ENCODE peak calls at places on chromosomes 6 and 20, in nine cellular contexts. W, G, F, K, O, U, R, J and C are unnamed samples.

GRCh38 chr6:52180787-52181558 is 5.2 kb upstream of the IL17A start:
- DNase-seq in G (no peak), J (no peak), U (no peak), K (no peak), O (no peak), W (no peak), R (no peak), F (no peak), C (no peak)

GRCh38 chr20:44705364-44706094 is 9.6 kb upstream of the CCN5 start:
- DNase-seq in F (no peak), R (no peak), W (no peak), U (no peak), O (no peak), K (peak; percentile 51), G (no peak), J (no peak), C (no peak)

GRCh38 chr6:22036267-22036666 is 260.6 kb downstream of the PRL start:
- DNase-seq in J (peak; percentile 83), G (no peak), W (peak; percentile 86), K (no peak), U (no peak), R (no peak), O (peak; percentile 36), F (no peak), C (no peak)

GRCh38 chr6:25691885-25692284 is 39.9 kb downstream of the SCGN start:
- DNase-seq in W (no peak), U (no peak), J (no peak), F (no peak), G (no peak), O (no peak), R (no peak), K (no peak), C (no peak)

GRCh38 chr6:135703621-135704020 is 147.9 kb upstream of the PDE7B start:
- DNase-seq in J (no peak), U (no peak), F (no peak), W (no peak), O (no peak), K (no peak), G (no peak), R (no peak), C (no peak)

GRCh38 chr6:120648713-120649112 is 685.6 kb downstream of the TBC1D32 start:
- DNase-seq in O (no peak), U (no peak), J (peak; percentile 86), R (no peak), W (no peak), K (no peak), F (no peak), G (no peak), C (no peak)

GRCh38 chr20:37378785-37379598 is 33.1 kb downstream of the SRC start:
- DNase-seq in U (no peak), K (peak; percentile 52), J (peak; percentile 36), O (peak; percentile 61), W (peak; percentile 51), F (peak; percentile 57), G (no peak), R (no peak), C (no peak)

GRCh38 chr6:112409311-112409710 is 62.2 kb downstream of the RFPL4B start:
- DNase-seq in W (no peak), G (no peak), U (no peak), J (no peak), R (no peak), K (no peak), F (no peak), O (no peak), C (no peak)

GRCh38 chr6:128491643-128492206 is 28.7 kb downstream of the PTPRK start:
- DNase-seq in G (no peak), W (peak; percentile 84), U (no peak), K (no peak), F (no peak), O (no peak), J (peak; percentile 73), R (peak; percentile 38), C (peak; percentile 61)

GRCh38 chr6:158066161-158066781 is 84.6 kb downstream of the SYNJ2 start:
- DNase-seq in O (no peak), G (no peak), F (no peak), K (no peak), J (no peak), R (no peak), U (no peak), W (no peak), C (no peak)

GRCh38 chr6:132736239-132736638 is 21.5 kb downstream of the VNN2 start:
- DNase-seq in W (no peak), F (no peak), U (no peak), R (no peak), G (no peak), K (no peak), J (peak; percentile 91), O (no peak), C (no peak)

GRCh38 chr6:132733814-132734213 is 20.0 kb upstream of the VNN1 start:
- DNase-seq in O (no peak), K (no peak), U (no peak), G (no peak), J (peak; percentile 69), F (no peak), W (no peak), R (no peak), C (no peak)

GRCh38 chr6:132733288-132733687 is 19.4 kb upstream of the VNN1 start:
- DNase-seq in R (no peak), W (no peak), O (no peak), K (no peak), G (no peak), U (no peak), F (no peak), J (no peak), C (no peak)

GRCh38 chr6:132731086-132731485 is 17.2 kb upstream of the VNN1 start:
- DNase-seq in F (no peak), W (peak; percentile 10), G (no peak), J (peak; percentile 45), R (no peak), O (no peak), K (no peak), U (no peak), C (no peak)

DNA sequence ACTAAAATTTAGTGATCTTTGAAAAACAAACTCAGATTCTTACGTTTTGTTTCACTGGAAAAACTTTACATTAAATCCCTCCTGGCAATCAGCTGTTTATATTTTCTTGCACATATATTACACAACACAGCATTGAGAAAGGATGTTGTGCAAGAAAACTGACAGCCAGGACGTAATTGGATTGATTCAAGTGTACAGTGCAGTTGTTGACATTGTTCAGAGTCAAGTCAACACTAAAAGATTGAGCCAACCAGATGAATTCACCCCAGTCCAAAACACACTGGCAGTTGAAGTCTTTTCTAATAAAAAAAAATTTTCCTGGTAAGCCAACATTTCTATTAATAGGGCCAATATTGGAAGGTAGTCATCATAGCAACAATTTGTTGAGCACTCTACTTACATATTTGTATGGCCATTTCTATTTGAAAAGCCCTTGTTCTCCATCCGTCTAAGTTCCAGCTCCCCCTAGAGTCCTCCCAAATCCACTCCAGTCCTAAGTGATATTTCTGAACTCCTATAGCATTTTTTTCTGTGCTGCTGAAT is 20.9 kb upstream of the VNN1 start:
- DNase-seq in J (peak; percentile 96), R (no peak), O (no peak), W (no peak), K (no peak), U (no peak), F (no peak), G (no peak), C (peak; percentile 65)
- TF ChIP-seq CTCF in J (peak; percentile 36), R (no peak), O (no peak), W (no peak), K (no peak), U (no peak), F (no peak), G (peak; percentile 29), C (peak; percentile 58)

GRCh38 chr6:42996513-42996912 is 12.1 kb downstream of the PPP2R5D start:
- DNase-seq in J (no peak), F (no peak), O (no peak), U (no peak), W (no peak), G (no peak), R (no peak), K (no peak), C (no peak)
- TF ChIP-seq CTCF in J (no peak), F (no peak), O (no peak), U (no peak), W (no peak), G (no peak), R (no peak), K (no peak), C (no peak)

GRCh38 chr20:34172926-34173325 is 60.9 kb upstream of the EIF2S2 start:
- DNase-seq in G (no peak), W (no peak), U (no peak), J (no peak), F (no peak), O (no peak), R (no peak), K (no peak), C (no peak)

GRCh38 chr20:34171640-34172039 is 59.6 kb upstream of the EIF2S2 start:
- DNase-seq in R (no peak), J (no peak), O (no peak), W (no peak), K (no peak), F (no peak), U (no peak), G (no peak), C (no peak)

GRCh38 chr20:34177060-34177459 is 64.2 kb upstream of the ASIP start:
- DNase-seq in J (no peak), K (no peak), G (no peak), U (no peak), O (no peak), W (no peak), R (no peak), F (no peak), C (no peak)

GRCh38 chr20:34175879-34176278 is 63.8 kb upstream of the EIF2S2 start:
- DNase-seq in K (no peak), O (no peak), F (no peak), J (no peak), W (no peak), R (no peak), U (no peak), G (no peak), C (no peak)

DNA sequence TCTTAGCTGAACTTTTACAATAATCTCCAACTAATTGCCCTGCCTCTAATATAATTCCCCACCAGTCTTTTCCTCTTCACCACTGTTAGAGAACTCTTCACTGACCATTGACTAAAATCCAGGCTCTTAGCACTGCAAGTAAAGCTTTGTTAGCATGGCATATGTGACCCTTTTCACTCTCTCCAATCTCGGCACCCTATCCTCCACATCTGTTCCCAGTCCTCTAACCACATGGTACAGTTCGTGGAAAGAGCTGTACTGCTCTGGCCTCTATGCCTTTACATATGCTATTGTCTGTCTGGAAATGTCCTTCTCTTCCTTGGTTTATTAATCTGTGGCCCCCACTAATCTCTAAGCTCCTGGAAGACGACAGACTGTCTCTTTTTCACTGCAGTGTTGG is 63.0 kb upstream of the EIF2S2 start:
- DNase-seq in G (no peak), W (no peak), F (no peak), R (no peak), O (no peak), U (no peak), J (no peak), K (no peak), C (no peak)
- TF ChIP-seq CTCF in G (no peak), W (no peak), F (no peak), R (no peak), O (no peak), U (no peak), J (no peak), K (no peak), C (no peak)

DNA sequence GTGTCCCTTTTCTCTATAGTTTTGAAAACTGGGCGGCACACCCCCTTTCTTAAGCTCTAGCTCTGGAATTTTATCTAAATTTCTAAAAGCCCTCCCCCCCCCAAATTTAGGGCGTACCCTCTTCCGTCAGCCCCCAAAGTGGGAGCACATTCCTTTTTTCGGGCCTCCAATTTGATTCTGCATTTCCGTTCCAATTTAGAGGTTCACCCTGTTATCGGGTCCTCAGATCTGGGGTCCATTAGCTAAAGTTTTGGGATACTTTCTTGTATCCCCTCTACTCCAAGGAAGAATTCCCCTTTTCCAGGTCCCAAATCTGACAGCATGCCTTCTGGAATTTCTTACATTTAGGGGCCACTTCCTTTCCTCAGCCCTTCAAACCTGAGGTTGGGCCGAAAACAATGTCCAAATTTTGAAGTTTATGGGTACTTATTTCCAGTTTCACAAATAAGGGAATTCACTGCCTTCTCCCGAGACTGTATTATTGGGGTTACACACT is 796 bp downstream of the PHF20 start:
- DNase-seq in K (no peak), J (no peak), G (no peak), F (no peak), W (no peak), R (no peak), U (no peak), O (no peak), C (no peak)
- TF ChIP-seq CTCF in K (no peak), J (no peak), G (no peak), F (no peak), W (no peak), R (no peak), U (no peak), O (no peak), C (no peak)